ENCODE peak calls at places on chromosomes 13 and 19, in four cellular contexts. One of them, this sample, is unnamed.

GRCh38 chr13:24217601-24218281 is 57.2 kb downstream of the SPATA13 start:
- DNase-seq in suprapubic skin: no peak
- DNase-seq in H1: no peak
- DNase-seq in stomach: peak
- DNase-seq in this sample: no peak

GRCh38 chr19:33227870-33228599 is 2.4 kb upstream of the SLC7A10 start:
- DNase-seq in suprapubic skin: no peak
- DNase-seq in H1: no peak
- DNase-seq in stomach: no peak
- DNase-seq in this sample: no peak

GRCh38 chr13:29684441-29684840 is 89.0 kb upstream of the SLC7A1 start:
- DNase-seq in suprapubic skin: no peak
- DNase-seq in H1: no peak
- DNase-seq in stomach: no peak
- DNase-seq in this sample: no peak

GRCh38 chr13:42821437-42821836 is 40.1 kb downstream of the FAM216B start:
- DNase-seq in suprapubic skin: no peak
- DNase-seq in H1: no peak
- DNase-seq in stomach: no peak
- DNase-seq in this sample: no peak

GRCh38 chr19:3201072-3201700 is 15.5 kb downstream of the NCLN start:
- DNase-seq in suprapubic skin: peak
- DNase-seq in H1: no peak
- DNase-seq in stomach: no peak
- DNase-seq in this sample: no peak

GRCh38 chr13:45398862-45399261 is 19.3 kb downstream of the SLC25A30 start:
- DNase-seq in suprapubic skin: no peak
- DNase-seq in H1: no peak
- DNase-seq in stomach: no peak
- DNase-seq in this sample: no peak

GRCh38 chr19:30228113-30228725 is 144.0 kb upstream of the ZNF536 start:
- DNase-seq in suprapubic skin: no peak
- DNase-seq in H1: no peak
- DNase-seq in stomach: no peak
- DNase-seq in this sample: no peak

GRCh38 chr19:28905996-28906395 is 307.0 kb downstream of the UQCRFS1 start:
- DNase-seq in suprapubic skin: no peak
- DNase-seq in H1: no peak
- DNase-seq in stomach: no peak
- DNase-seq in this sample: no peak

GRCh38 chr19:15418588-15419412 is at the start of gene AKAP8L:
- DNase-seq in suprapubic skin: peak
- DNase-seq in H1: peak
- DNase-seq in stomach: peak
- DNase-seq in this sample: peak

GRCh38 chr19:15417699-15418098 is 1.1 kb downstream of the AKAP8L start:
- DNase-seq in suprapubic skin: no peak
- DNase-seq in H1: no peak
- DNase-seq in stomach: no peak
- DNase-seq in this sample: no peak

GRCh38 chr19:15418112-15418587 is 638 bp downstream of the AKAP8L start:
- DNase-seq in suprapubic skin: peak
- DNase-seq in H1: no peak
- DNase-seq in stomach: no peak
- DNase-seq in this sample: no peak

GRCh38 chr19:15412832-15413231 is 6.0 kb downstream of the AKAP8L start:
- DNase-seq in suprapubic skin: no peak
- DNase-seq in H1: no peak
- DNase-seq in stomach: no peak
- DNase-seq in this sample: no peak
- TF ChIP-seq POLR2AphosphoS5 in suprapubic skin: no peak
- TF ChIP-seq POLR2AphosphoS5 in H1: no peak
- TF ChIP-seq POLR2AphosphoS5 in stomach: no peak
- TF ChIP-seq POLR2AphosphoS5 in this sample: no peak

GRCh38 chr13:41694902-41695301 is 237.6 kb downstream of the RGCC start:
- DNase-seq in suprapubic skin: peak
- DNase-seq in H1: no peak
- DNase-seq in stomach: no peak
- DNase-seq in this sample: no peak
- TF ChIP-seq EP300 in suprapubic skin: no peak
- TF ChIP-seq EP300 in H1: no peak
- TF ChIP-seq EP300 in stomach: no peak
- TF ChIP-seq EP300 in this sample: no peak

DNA sequence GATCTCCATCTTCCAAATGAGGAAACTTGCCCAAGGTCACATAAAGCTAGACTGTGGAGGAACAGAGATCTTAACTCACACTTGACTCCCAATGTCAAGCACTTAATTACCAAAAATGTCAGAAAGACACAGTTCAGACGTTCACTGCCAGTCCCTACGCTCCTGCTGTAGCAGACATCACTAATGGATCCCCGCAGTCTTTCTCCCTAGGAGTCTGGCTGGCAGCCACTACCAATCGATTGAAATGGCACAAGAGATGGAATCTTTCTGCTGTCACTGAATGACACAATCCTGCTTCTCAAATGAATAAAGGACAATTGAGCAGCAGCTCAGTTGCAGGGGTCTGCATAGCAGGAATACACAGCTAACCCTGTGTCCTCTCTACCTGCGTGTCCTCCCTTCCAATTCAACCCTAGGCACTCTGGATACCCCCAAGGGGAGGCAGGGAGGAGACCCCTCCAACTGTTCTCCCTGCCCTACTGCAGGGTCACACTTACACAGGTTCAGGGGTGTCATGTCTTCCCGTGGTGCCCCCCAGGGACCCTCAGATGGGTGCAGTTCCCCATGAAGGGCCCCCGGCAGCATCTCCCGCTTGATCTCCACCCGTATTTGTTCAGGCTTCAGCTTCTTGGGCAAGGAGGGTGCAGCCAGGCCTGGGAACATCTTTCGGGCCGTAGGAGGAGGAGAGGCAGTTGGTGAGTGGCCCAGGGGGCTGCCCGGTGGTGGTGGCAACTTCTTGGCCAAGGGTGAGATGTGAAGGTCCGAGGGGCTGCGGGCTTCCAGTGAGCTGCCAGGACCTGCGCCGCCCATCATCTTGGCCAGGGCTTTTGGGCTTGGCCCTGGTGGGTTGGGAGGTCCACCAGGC is 7.9 kb upstream of the AKAP8L start:
- DNase-seq in suprapubic skin: no peak
- DNase-seq in H1: no peak
- DNase-seq in stomach: no peak
- DNase-seq in this sample: no peak
- H3K4me3 ChIP-seq in suprapubic skin: no peak
- H3K4me3 ChIP-seq in H1: no peak
- H3K4me3 ChIP-seq in stomach: no peak
- H3K4me3 ChIP-seq in this sample: no peak

DNA sequence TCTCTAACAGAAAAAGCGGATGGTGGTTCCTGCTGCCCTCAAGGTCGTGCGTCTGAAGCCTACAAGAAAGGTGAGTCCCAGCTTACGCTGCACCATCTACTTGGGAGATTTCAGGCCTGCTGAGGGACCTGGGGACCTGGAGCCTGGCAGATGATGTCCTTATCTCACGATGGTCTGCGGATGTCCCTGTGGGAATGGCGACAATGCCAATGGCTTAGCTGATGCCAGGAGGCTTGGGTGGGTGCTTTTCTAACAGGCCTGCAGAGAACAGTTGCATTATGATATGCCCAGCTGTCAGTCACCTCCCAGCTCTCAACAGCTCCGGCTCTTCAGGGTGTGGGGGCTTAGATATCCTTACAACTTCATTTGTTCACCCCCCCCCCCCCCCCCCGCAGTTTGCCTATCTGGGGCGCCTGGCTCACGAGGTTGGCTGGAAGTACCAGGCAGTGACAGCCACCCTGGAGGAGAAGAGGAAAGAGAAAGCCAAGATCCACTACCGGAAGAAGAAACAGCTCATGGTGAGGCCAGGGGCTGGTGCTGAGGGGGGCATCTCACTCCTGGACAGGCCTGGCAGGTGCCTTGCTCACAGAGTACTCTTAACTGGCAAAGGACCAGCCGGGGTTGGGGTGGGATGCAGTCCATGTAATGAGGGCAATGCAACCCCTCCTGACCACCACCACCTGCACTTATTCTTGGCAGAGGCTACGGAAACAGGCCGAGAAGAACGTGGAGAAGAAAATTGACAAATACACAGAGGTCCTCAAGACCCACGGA is 3.8 kb downstream of the RPL13A start:
- DNase-seq in suprapubic skin: no peak
- DNase-seq in H1: no peak
- DNase-seq in stomach: no peak
- DNase-seq in this sample: no peak
- TF ChIP-seq POLR2AphosphoS5 in suprapubic skin: no peak
- TF ChIP-seq POLR2AphosphoS5 in H1: peak
- TF ChIP-seq POLR2AphosphoS5 in stomach: no peak
- TF ChIP-seq POLR2AphosphoS5 in this sample: no peak

DNA sequence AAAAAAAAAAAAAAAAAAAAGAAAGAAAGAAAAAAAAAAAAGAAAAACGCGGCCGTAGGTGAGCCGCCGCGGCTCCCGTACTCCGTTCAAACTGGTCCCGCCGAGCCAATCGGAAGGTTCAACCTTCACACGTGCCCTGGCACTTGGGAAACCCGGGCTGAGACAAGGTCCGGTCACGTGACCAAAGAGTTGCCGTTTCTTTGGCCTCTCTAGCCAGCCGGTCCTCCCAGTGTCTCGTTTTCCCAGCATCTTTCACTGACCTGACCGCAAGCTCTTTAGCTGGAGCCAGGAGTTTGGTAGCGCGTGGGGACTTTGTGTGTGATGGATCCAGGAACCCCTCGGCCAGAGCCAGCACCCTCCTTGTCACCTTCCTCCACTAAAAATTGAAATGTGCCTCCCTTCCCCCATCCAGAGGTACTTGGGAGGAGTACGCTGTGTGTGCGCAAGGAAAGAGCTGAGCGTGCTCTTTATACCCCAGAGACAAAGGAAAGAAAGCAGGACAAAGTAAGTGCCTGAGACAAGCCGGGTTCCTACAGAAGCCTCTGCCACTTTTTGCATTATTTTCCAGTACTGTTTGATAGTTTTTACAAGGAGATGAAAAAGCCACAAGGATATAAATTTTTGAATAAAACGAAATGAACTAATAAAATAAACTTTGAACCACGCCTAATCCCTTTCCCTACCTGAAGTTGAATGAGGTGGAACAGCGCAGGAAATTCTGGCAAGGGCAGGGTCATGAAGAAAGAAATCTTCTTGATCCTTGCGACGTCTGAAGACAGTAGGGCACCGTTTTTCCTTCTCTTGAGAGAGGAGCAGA is 958 bp downstream of the TNPO2 start:
- DNase-seq in suprapubic skin: peak
- DNase-seq in H1: peak
- DNase-seq in stomach: peak
- DNase-seq in this sample: peak
- TF ChIP-seq EP300 in suprapubic skin: no peak
- TF ChIP-seq EP300 in H1: no peak
- TF ChIP-seq EP300 in stomach: no peak
- TF ChIP-seq EP300 in this sample: no peak

GRCh38 chr19:55088021-55088451 is 12.4 kb downstream of the EPS8L1 start:
- DNase-seq in suprapubic skin: peak
- DNase-seq in H1: no peak
- DNase-seq in stomach: no peak
- DNase-seq in this sample: no peak

GRCh38 chr19:55085923-55086715 is 10.4 kb downstream of the EPS8L1 start:
- DNase-seq in suprapubic skin: peak
- DNase-seq in H1: no peak
- DNase-seq in stomach: no peak
- DNase-seq in this sample: no peak

GRCh38 chr19:55087542-55087935 is 11.9 kb downstream of the EPS8L1 start:
- DNase-seq in suprapubic skin: peak
- DNase-seq in H1: no peak
- DNase-seq in stomach: no peak
- DNase-seq in this sample: no peak

GRCh38 chr19:55088543-55089265 is 13.0 kb downstream of the EPS8L1 start:
- DNase-seq in suprapubic skin: peak
- DNase-seq in H1: no peak
- DNase-seq in stomach: peak
- DNase-seq in this sample: no peak

DNA sequence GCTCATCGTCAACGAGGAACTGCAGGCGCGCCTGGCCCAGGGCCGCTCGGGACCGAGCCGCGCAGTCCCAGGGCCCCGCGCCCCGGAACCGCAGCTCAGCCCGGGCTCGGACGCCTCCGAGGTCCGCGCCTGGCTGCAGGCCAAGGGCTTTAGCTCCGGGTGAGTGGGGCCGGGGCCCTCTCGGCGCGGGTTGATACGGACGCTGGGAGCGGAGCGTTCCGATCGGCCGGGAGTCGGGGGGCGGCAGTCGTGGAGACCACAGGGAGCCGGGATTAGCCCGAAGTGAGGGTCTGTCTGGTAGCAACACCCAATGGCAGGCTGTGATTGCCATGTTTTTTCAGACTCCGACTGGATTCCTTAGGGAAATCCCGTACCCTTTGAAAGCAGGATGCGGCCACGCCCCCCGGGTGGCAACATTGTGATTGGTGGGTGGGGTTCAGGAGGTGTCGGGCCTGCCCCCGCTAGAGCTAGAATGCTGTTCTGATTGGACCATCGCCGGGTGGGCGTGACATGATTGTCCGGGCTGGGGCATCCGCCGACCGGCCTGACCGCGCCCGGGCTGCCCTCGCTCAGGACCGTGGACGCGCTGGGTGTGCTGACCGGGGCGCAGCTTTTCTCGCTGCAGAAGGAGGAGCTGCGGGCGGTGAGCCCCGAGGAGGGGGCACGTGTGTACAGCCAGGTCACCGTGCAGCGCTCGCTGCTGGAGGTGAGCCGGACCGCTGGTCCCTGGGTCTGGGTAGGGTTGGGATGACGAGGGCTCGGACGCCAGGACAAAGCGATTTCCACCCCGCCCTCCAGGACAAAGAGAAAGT is 11.3 kb downstream of the EPS8L1 start:
- DNase-seq in suprapubic skin: peak
- DNase-seq in H1: peak
- DNase-seq in stomach: peak
- DNase-seq in this sample: peak
- H3K4me3 ChIP-seq in suprapubic skin: peak
- H3K4me3 ChIP-seq in H1: peak
- H3K4me3 ChIP-seq in stomach: peak
- H3K4me3 ChIP-seq in this sample: peak

GRCh38 chr19:19103167-19103566 is 35.1 kb downstream of the TMEM161A start:
- DNase-seq in suprapubic skin: no peak
- DNase-seq in H1: no peak
- DNase-seq in stomach: no peak
- DNase-seq in this sample: no peak
- TF ChIP-seq POLR2AphosphoS5 in suprapubic skin: no peak
- TF ChIP-seq POLR2AphosphoS5 in H1: no peak
- TF ChIP-seq POLR2AphosphoS5 in stomach: no peak
- TF ChIP-seq POLR2AphosphoS5 in this sample: no peak

GRCh38 chr13:92354583-92354982 is 872.0 kb upstream of the GPC6 start:
- DNase-seq in suprapubic skin: no peak
- DNase-seq in H1: no peak
- DNase-seq in stomach: no peak
- DNase-seq in this sample: no peak
- TF ChIP-seq EP300 in suprapubic skin: no peak
- TF ChIP-seq EP300 in H1: no peak
- TF ChIP-seq EP300 in stomach: no peak
- TF ChIP-seq EP300 in this sample: no peak

DNA sequence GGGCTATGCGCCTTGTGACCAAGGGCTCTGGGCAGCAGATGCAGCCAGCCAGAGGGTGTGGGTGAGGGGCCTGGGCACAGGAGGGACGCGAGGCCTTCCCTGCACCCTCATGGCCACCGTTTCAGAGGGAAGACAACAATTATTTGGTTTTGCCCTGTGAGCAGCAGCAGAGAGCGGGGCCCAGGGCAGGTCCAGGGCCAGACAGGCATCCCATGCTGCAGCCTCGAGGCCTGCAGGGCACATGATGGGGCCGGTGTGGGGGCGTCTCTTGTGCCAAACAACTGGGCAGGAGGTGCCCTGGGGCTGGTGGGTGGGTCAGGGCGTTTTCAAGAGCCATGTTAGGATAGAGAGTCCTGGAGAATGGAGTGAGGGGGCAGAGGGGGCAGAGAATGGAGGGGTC is 79.4 kb downstream of the SCGB2B2 start:
- DNase-seq in suprapubic skin: no peak
- DNase-seq in H1: no peak
- DNase-seq in stomach: no peak
- DNase-seq in this sample: no peak
- H3K4me3 ChIP-seq in suprapubic skin: no peak
- H3K4me3 ChIP-seq in H1: no peak
- H3K4me3 ChIP-seq in stomach: no peak
- H3K4me3 ChIP-seq in this sample: no peak